ENCODE peak calls at places on chromosomes 4 and X, in five cellular contexts. One of them, this sample, is unnamed. For H3K4me1, the result is how much of the 10 kb centered on the place peaks cover.

GRCh38 chr4:99504804-99505502 is 5.9 kb upstream of the C4orf17 start:
- DNase-seq in Panc1: no peak
- DNase-seq in A549: no peak
- DNase-seq in tibial nerve: no peak
- DNase-seq in MM.1S: no peak
- DNase-seq in this sample: no peak

GRCh38 chrX:139759637-139760036 is 51.7 kb upstream of the MCF2 start:
- DNase-seq in Panc1: peak
- DNase-seq in A549: peak
- DNase-seq in tibial nerve: no peak
- DNase-seq in MM.1S: peak
- DNase-seq in this sample: peak

GRCh38 chr4:107977482-107977881 is 12.2 kb upstream of the HADH start:
- DNase-seq in Panc1: no peak
- DNase-seq in A549: no peak
- DNase-seq in tibial nerve: no peak
- DNase-seq in MM.1S: no peak
- DNase-seq in this sample: no peak

GRCh38 chr4:121154103-121154515 is 10.0 kb downstream of the TNIP3 start:
- DNase-seq in Panc1: no peak
- DNase-seq in A549: no peak
- DNase-seq in tibial nerve: no peak
- DNase-seq in MM.1S: peak
- DNase-seq in this sample: no peak

GRCh38 chr4:172842759-172843158 is 325.9 kb upstream of the GALNT7 start:
- DNase-seq in Panc1: no peak
- DNase-seq in A549: no peak
- DNase-seq in tibial nerve: no peak
- DNase-seq in MM.1S: no peak
- DNase-seq in this sample: no peak

GRCh38 chr4:145178740-145179139 is 1.6 kb downstream of the OTUD4 start:
- DNase-seq in Panc1: no peak
- DNase-seq in A549: no peak
- DNase-seq in tibial nerve: no peak
- DNase-seq in MM.1S: peak
- DNase-seq in this sample: no peak

GRCh38 chr4:26893491-26893890 is 32.9 kb downstream of the STIM2 start:
- DNase-seq in Panc1: no peak
- DNase-seq in A549: no peak
- DNase-seq in tibial nerve: no peak
- DNase-seq in MM.1S: no peak
- DNase-seq in this sample: no peak

GRCh38 chr4:47716017-47716416 is 121.8 kb downstream of the CORIN start:
- DNase-seq in Panc1: no peak
- DNase-seq in A549: peak
- DNase-seq in tibial nerve: no peak
- DNase-seq in MM.1S: no peak
- DNase-seq in this sample: no peak

GRCh38 chr4:16952462-16952871 is 54.0 kb upstream of the LDB2 start:
- DNase-seq in Panc1: no peak
- DNase-seq in A549: no peak
- DNase-seq in tibial nerve: no peak
- DNase-seq in MM.1S: no peak
- DNase-seq in this sample: no peak

GRCh38 chr4:70838400-70838971 is 1.2 kb downstream of the GRSF1 start:
- DNase-seq in Panc1: no peak
- DNase-seq in A549: no peak
- DNase-seq in tibial nerve: no peak
- DNase-seq in MM.1S: no peak
- DNase-seq in this sample: no peak

GRCh38 chrX:13167444-13168207 is 123.2 kb upstream of the FAM9C start:
- DNase-seq in Panc1: no peak
- DNase-seq in A549: no peak
- DNase-seq in tibial nerve: no peak
- DNase-seq in MM.1S: no peak
- DNase-seq in this sample: no peak

GRCh38 chr4:151624606-151625565 is 135.9 kb downstream of the GATB start:
- DNase-seq in Panc1: no peak
- DNase-seq in A549: no peak
- DNase-seq in tibial nerve: peak
- DNase-seq in MM.1S: no peak
- DNase-seq in this sample: peak

GRCh38 chr4:3781193-3781886 is 15.2 kb downstream of the ADRA2C start:
- DNase-seq in Panc1: no peak
- DNase-seq in A549: peak
- DNase-seq in tibial nerve: no peak
- DNase-seq in MM.1S: no peak
- DNase-seq in this sample: no peak

GRCh38 chr4:155820887-155821529 is 45.1 kb downstream of the ASIC5 start:
- DNase-seq in Panc1: no peak
- DNase-seq in A549: no peak
- DNase-seq in tibial nerve: no peak
- DNase-seq in MM.1S: no peak
- DNase-seq in this sample: no peak

GRCh38 chrX:83759872-83760271 is 101.1 kb upstream of the CYLC1 start:
- DNase-seq in Panc1: no peak
- DNase-seq in A549: peak
- DNase-seq in tibial nerve: no peak
- DNase-seq in MM.1S: peak
- DNase-seq in this sample: no peak

GRCh38 chr4:84324850-84325249 is 174.2 kb downstream of the NKX6-1 start:
- DNase-seq in Panc1: no peak
- DNase-seq in A549: no peak
- DNase-seq in tibial nerve: no peak
- DNase-seq in MM.1S: no peak
- DNase-seq in this sample: no peak

GRCh38 chr4:88143504-88143903 is 14.9 kb downstream of the ABCG2 start:
- DNase-seq in Panc1: no peak
- DNase-seq in A549: peak
- DNase-seq in tibial nerve: no peak
- DNase-seq in MM.1S: no peak
- DNase-seq in this sample: no peak

GRCh38 chr4:113738251-113738650 is 23.3 kb downstream of the CAMK2D start:
- DNase-seq in Panc1: no peak
- DNase-seq in A549: no peak
- DNase-seq in tibial nerve: no peak
- DNase-seq in MM.1S: no peak
- DNase-seq in this sample: no peak

GRCh38 chr4:15396157-15396800 is 31.6 kb upstream of the C1QTNF7 start:
- DNase-seq in Panc1: peak
- DNase-seq in A549: peak
- DNase-seq in tibial nerve: no peak
- DNase-seq in MM.1S: peak
- DNase-seq in this sample: peak

GRCh38 chrX:133698298-133698697 is 283.0 kb upstream of the GPC4 start:
- DNase-seq in Panc1: peak
- DNase-seq in A549: no peak
- DNase-seq in tibial nerve: no peak
- DNase-seq in MM.1S: no peak
- DNase-seq in this sample: peak

GRCh38 chr4:169611991-169612868 is at the start of gene NEK1:
- DNase-seq in Panc1: peak
- DNase-seq in A549: peak
- DNase-seq in tibial nerve: peak
- DNase-seq in MM.1S: peak
- DNase-seq in this sample: peak

GRCh38 chrX:73562458-73562857 is 539 bp upstream of the CHIC1 start:
- DNase-seq in Panc1: no peak
- DNase-seq in A549: peak
- DNase-seq in tibial nerve: no peak
- DNase-seq in MM.1S: no peak
- DNase-seq in this sample: no peak

GRCh38 chrX:119688856-119689455 is 4.0 kb downstream of the SEPTIN6 start:
- DNase-seq in Panc1: no peak
- DNase-seq in A549: no peak
- DNase-seq in tibial nerve: no peak
- DNase-seq in MM.1S: peak
- DNase-seq in this sample: no peak

GRCh38 chrX:119684916-119685224 is 8.1 kb downstream of the SEPTIN6 start:
- DNase-seq in Panc1: no peak
- DNase-seq in A549: no peak
- DNase-seq in tibial nerve: no peak
- DNase-seq in MM.1S: no peak
- DNase-seq in this sample: no peak

GRCh38 chrX:119687661-119688413 is 5.1 kb downstream of the SEPTIN6 start:
- DNase-seq in Panc1: no peak
- DNase-seq in A549: no peak
- DNase-seq in tibial nerve: no peak
- DNase-seq in MM.1S: no peak
- DNase-seq in this sample: no peak

GRCh38 chrX:119685225-119686066 is 7.5 kb downstream of the SEPTIN6 start:
- DNase-seq in Panc1: no peak
- DNase-seq in A549: no peak
- DNase-seq in tibial nerve: no peak
- DNase-seq in MM.1S: peak
- DNase-seq in this sample: no peak

DNA sequence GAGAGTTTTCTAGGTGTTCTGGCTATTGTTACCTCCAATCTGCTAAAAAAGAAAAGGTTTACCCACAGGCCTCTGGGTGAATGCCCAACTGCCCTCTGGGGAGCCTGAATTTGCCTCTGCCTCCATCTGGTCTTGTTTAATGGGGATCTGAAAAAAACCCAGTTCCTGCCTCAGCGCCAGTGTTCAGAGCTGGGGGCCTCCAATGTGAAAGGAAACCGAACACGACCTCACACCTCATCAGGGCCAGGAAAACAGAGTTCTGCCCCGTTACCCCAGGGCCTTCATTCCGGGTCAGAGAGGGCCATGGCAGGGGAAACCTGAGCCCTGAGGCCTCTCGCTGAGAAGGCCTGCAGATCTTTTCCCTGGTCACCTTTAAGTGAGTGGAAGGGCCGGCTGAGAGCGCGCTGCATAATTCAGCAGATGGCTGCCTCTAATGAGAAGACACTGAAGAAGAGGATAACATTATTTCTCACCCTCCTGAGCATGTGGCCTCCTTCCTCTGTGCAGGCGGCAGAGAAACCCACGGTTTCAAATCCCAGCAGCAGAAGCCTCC is 6.8 kb downstream of the SEPTIN6 start:
- DNase-seq in Panc1: no peak
- DNase-seq in A549: no peak
- DNase-seq in tibial nerve: no peak
- DNase-seq in MM.1S: peak
- DNase-seq in this sample: no peak
- H3K4me1 ChIP-seq in Panc1: under half
- H3K4me1 ChIP-seq in A549: under half
- H3K4me1 ChIP-seq in tibial nerve: under half
- H3K4me1 ChIP-seq in MM.1S: half or more
- H3K4me1 ChIP-seq in this sample: under half

GRCh38 chr4:164955107-164955805 is 22.2 kb downstream of the TRIM61 start:
- DNase-seq in Panc1: no peak
- DNase-seq in A549: no peak
- DNase-seq in tibial nerve: no peak
- DNase-seq in MM.1S: no peak
- DNase-seq in this sample: no peak

GRCh38 chr4:164952551-164952950 is 24.9 kb downstream of the TRIM61 start:
- DNase-seq in Panc1: no peak
- DNase-seq in A549: no peak
- DNase-seq in tibial nerve: no peak
- DNase-seq in MM.1S: no peak
- DNase-seq in this sample: no peak

GRCh38 chr4:164959896-164960295 is 17.6 kb downstream of the TRIM61 start:
- DNase-seq in Panc1: no peak
- DNase-seq in A549: no peak
- DNase-seq in tibial nerve: no peak
- DNase-seq in MM.1S: no peak
- DNase-seq in this sample: no peak

DNA sequence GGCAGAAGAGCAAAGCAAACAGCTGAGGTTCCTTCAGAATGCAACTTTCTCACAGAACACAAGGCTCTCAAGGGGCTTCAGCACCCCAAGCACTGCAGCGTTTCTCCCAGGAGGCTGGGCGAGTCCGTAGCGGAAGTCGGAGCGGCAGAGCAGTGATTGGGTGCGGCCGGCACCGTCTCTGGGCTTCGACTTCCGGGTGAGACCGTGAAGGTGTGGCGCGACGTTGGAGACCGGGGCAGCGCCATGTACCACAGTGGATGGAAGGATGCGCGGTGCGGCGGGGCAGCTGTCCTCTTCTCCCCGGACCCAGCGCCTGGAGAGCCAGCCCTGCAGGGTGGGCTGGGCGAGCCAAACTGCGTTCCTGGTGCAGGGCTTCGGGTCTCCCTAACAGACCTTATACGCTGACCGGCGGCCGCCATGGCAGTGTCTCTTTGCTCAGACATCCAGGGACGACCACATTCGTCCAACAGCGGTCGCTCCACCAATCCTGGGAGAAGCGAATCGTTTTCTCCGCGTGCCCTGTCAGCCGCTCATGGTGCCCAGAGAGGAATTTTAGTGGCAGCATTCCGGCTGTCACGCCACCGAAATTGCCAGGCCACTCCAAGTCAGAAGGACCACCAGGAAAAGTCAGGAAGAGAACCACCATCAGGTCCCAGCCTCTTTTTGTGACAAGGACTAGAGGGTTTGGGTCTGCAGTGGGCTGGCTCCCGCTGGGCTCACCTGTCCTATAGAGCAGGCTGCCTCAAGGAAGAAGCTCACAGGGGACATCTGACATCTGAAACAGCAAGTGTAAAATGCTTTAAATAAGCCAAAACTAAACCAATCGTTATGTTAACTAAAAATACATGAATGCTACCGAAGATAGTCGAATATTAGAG is 20.5 kb downstream of the TRIM61 start:
- DNase-seq in Panc1: peak
- DNase-seq in A549: peak
- DNase-seq in tibial nerve: peak
- DNase-seq in MM.1S: peak
- DNase-seq in this sample: peak
- H3K27ac ChIP-seq in Panc1: peak
- H3K27ac ChIP-seq in A549: peak
- H3K27ac ChIP-seq in tibial nerve: no peak
- H3K27ac ChIP-seq in MM.1S: no peak
- H3K27ac ChIP-seq in this sample: peak

GRCh38 chr4:82419451-82419850 is 10.8 kb downstream of the HNRNPDL start:
- DNase-seq in Panc1: no peak
- DNase-seq in A549: no peak
- DNase-seq in tibial nerve: no peak
- DNase-seq in MM.1S: no peak
- DNase-seq in this sample: no peak

GRCh38 chr4:82421796-82422560 is 8.3 kb downstream of the HNRNPDL start:
- DNase-seq in Panc1: no peak
- DNase-seq in A549: no peak
- DNase-seq in tibial nerve: no peak
- DNase-seq in MM.1S: no peak
- DNase-seq in this sample: no peak

GRCh38 chr4:82425478-82425877 is 4.8 kb downstream of the HNRNPDL start:
- DNase-seq in Panc1: no peak
- DNase-seq in A549: no peak
- DNase-seq in tibial nerve: no peak
- DNase-seq in MM.1S: no peak
- DNase-seq in this sample: no peak

GRCh38 chr4:82423245-82424054 is 6.8 kb downstream of the HNRNPDL start:
- DNase-seq in Panc1: no peak
- DNase-seq in A549: peak
- DNase-seq in tibial nerve: no peak
- DNase-seq in MM.1S: no peak
- DNase-seq in this sample: no peak

GRCh38 chr4:82422616-82423015 is 7.6 kb downstream of the HNRNPDL start:
- DNase-seq in Panc1: no peak
- DNase-seq in A549: no peak
- DNase-seq in tibial nerve: no peak
- DNase-seq in MM.1S: no peak
- DNase-seq in this sample: no peak
- H3K4me3 ChIP-seq in Panc1: no peak
- H3K4me3 ChIP-seq in A549: no peak
- H3K4me3 ChIP-seq in tibial nerve: no peak
- H3K4me3 ChIP-seq in MM.1S: no peak
- H3K4me3 ChIP-seq in this sample: no peak

GRCh38 chrX:17500145-17500579 is 125.2 kb downstream of the NHS start:
- DNase-seq in Panc1: no peak
- DNase-seq in A549: peak
- DNase-seq in tibial nerve: no peak
- DNase-seq in MM.1S: no peak
- DNase-seq in this sample: peak
- H3K4me1 ChIP-seq in Panc1: under half
- H3K4me1 ChIP-seq in A549: half or more
- H3K4me1 ChIP-seq in tibial nerve: under half
- H3K4me1 ChIP-seq in MM.1S: under half
- H3K4me1 ChIP-seq in this sample: under half

This sample was measured in testis.